ENCODE peak calls at places on chromosome 3, in seven cellular contexts. One of them, this sample, is unnamed.

GRCh38 chr3:183291511-183292031 is 38.5 kb downstream of the B3GNT5 start:
- DNase-seq in SHP77: no peak
- DNase-seq in stimulated activated CD4-positive, alpha-beta T cell treated with anti-CD3 and anti-CD28 coated beads, Interleukin-2, amount 100 ng/mL, for 48 hours: no peak
- DNase-seq in stimulated activated naive CD8-positive, alpha-beta T cell treated with anti-CD3 and anti-CD28 coated beads, Interleukin-15, amount 100 ng/mL, for 72 hours: no peak
- DNase-seq in glutamatergic neuron: no peak
- DNase-seq in anterior cingulate cortex: no peak
- DNase-seq in HEK293T: no peak
- DNase-seq in this sample: no peak

GRCh38 chr3:155149494-155149893 is 69.4 kb downstream of the MME start:
- DNase-seq in SHP77: no peak
- DNase-seq in stimulated activated CD4-positive, alpha-beta T cell treated with anti-CD3 and anti-CD28 coated beads, Interleukin-2, amount 100 ng/mL, for 48 hours: no peak
- DNase-seq in stimulated activated naive CD8-positive, alpha-beta T cell treated with anti-CD3 and anti-CD28 coated beads, Interleukin-15, amount 100 ng/mL, for 72 hours: no peak
- DNase-seq in glutamatergic neuron: no peak
- DNase-seq in anterior cingulate cortex: no peak
- DNase-seq in HEK293T: no peak
- DNase-seq in this sample: no peak

GRCh38 chr3:78645628-78646310 is 1122.0 kb downstream of the ROBO1 start:
- DNase-seq in SHP77: peak
- DNase-seq in stimulated activated CD4-positive, alpha-beta T cell treated with anti-CD3 and anti-CD28 coated beads, Interleukin-2, amount 100 ng/mL, for 48 hours: no peak
- DNase-seq in stimulated activated naive CD8-positive, alpha-beta T cell treated with anti-CD3 and anti-CD28 coated beads, Interleukin-15, amount 100 ng/mL, for 72 hours: no peak
- DNase-seq in glutamatergic neuron: no peak
- DNase-seq in anterior cingulate cortex: no peak
- DNase-seq in HEK293T: peak
- DNase-seq in this sample: peak

GRCh38 chr3:139173372-139174108 is 128.8 kb upstream of the PRR23C start:
- DNase-seq in SHP77: no peak
- DNase-seq in stimulated activated CD4-positive, alpha-beta T cell treated with anti-CD3 and anti-CD28 coated beads, Interleukin-2, amount 100 ng/mL, for 48 hours: no peak
- DNase-seq in stimulated activated naive CD8-positive, alpha-beta T cell treated with anti-CD3 and anti-CD28 coated beads, Interleukin-15, amount 100 ng/mL, for 72 hours: no peak
- DNase-seq in glutamatergic neuron: no peak
- DNase-seq in anterior cingulate cortex: peak
- DNase-seq in HEK293T: no peak
- DNase-seq in this sample: peak

GRCh38 chr3:19898725-19899124 is 35.3 kb downstream of the EFHB start:
- DNase-seq in SHP77: no peak
- DNase-seq in stimulated activated CD4-positive, alpha-beta T cell treated with anti-CD3 and anti-CD28 coated beads, Interleukin-2, amount 100 ng/mL, for 48 hours: no peak
- DNase-seq in stimulated activated naive CD8-positive, alpha-beta T cell treated with anti-CD3 and anti-CD28 coated beads, Interleukin-15, amount 100 ng/mL, for 72 hours: no peak
- DNase-seq in glutamatergic neuron: no peak
- DNase-seq in anterior cingulate cortex: no peak
- DNase-seq in HEK293T: no peak
- DNase-seq in this sample: no peak

GRCh38 chr3:186517218-186517617 is 27.0 kb downstream of the CRYGS start:
- DNase-seq in SHP77: no peak
- DNase-seq in stimulated activated CD4-positive, alpha-beta T cell treated with anti-CD3 and anti-CD28 coated beads, Interleukin-2, amount 100 ng/mL, for 48 hours: no peak
- DNase-seq in stimulated activated naive CD8-positive, alpha-beta T cell treated with anti-CD3 and anti-CD28 coated beads, Interleukin-15, amount 100 ng/mL, for 72 hours: no peak
- DNase-seq in glutamatergic neuron: no peak
- DNase-seq in anterior cingulate cortex: no peak
- DNase-seq in HEK293T: no peak
- DNase-seq in this sample: no peak

GRCh38 chr3:158097571-158098553 is 8.4 kb downstream of the SHOX2 start:
- DNase-seq in SHP77: peak
- DNase-seq in stimulated activated CD4-positive, alpha-beta T cell treated with anti-CD3 and anti-CD28 coated beads, Interleukin-2, amount 100 ng/mL, for 48 hours: peak
- DNase-seq in stimulated activated naive CD8-positive, alpha-beta T cell treated with anti-CD3 and anti-CD28 coated beads, Interleukin-15, amount 100 ng/mL, for 72 hours: peak
- DNase-seq in glutamatergic neuron: peak
- DNase-seq in anterior cingulate cortex: no peak
- DNase-seq in HEK293T: no peak
- DNase-seq in this sample: no peak

GRCh38 chr3:194046995-194047681 is 88.8 kb upstream of the HES1 start:
- DNase-seq in SHP77: peak
- DNase-seq in stimulated activated CD4-positive, alpha-beta T cell treated with anti-CD3 and anti-CD28 coated beads, Interleukin-2, amount 100 ng/mL, for 48 hours: no peak
- DNase-seq in stimulated activated naive CD8-positive, alpha-beta T cell treated with anti-CD3 and anti-CD28 coated beads, Interleukin-15, amount 100 ng/mL, for 72 hours: no peak
- DNase-seq in glutamatergic neuron: no peak
- DNase-seq in anterior cingulate cortex: peak
- DNase-seq in HEK293T: no peak
- DNase-seq in this sample: peak

GRCh38 chr3:170520996-170521395 is 64.9 kb downstream of the SLC7A14 start:
- DNase-seq in SHP77: no peak
- DNase-seq in stimulated activated CD4-positive, alpha-beta T cell treated with anti-CD3 and anti-CD28 coated beads, Interleukin-2, amount 100 ng/mL, for 48 hours: no peak
- DNase-seq in stimulated activated naive CD8-positive, alpha-beta T cell treated with anti-CD3 and anti-CD28 coated beads, Interleukin-15, amount 100 ng/mL, for 72 hours: no peak
- DNase-seq in glutamatergic neuron: no peak
- DNase-seq in anterior cingulate cortex: no peak
- DNase-seq in HEK293T: no peak
- DNase-seq in this sample: no peak

GRCh38 chr3:157082305-157082981 is 77.5 kb downstream of the CCNL1 start:
- DNase-seq in SHP77: no peak
- DNase-seq in stimulated activated CD4-positive, alpha-beta T cell treated with anti-CD3 and anti-CD28 coated beads, Interleukin-2, amount 100 ng/mL, for 48 hours: no peak
- DNase-seq in stimulated activated naive CD8-positive, alpha-beta T cell treated with anti-CD3 and anti-CD28 coated beads, Interleukin-15, amount 100 ng/mL, for 72 hours: no peak
- DNase-seq in glutamatergic neuron: no peak
- DNase-seq in anterior cingulate cortex: no peak
- DNase-seq in HEK293T: no peak
- DNase-seq in this sample: no peak

GRCh38 chr3:171379281-171379680 is 80.9 kb downstream of the TNIK start:
- DNase-seq in SHP77: no peak
- DNase-seq in stimulated activated CD4-positive, alpha-beta T cell treated with anti-CD3 and anti-CD28 coated beads, Interleukin-2, amount 100 ng/mL, for 48 hours: no peak
- DNase-seq in stimulated activated naive CD8-positive, alpha-beta T cell treated with anti-CD3 and anti-CD28 coated beads, Interleukin-15, amount 100 ng/mL, for 72 hours: no peak
- DNase-seq in glutamatergic neuron: no peak
- DNase-seq in anterior cingulate cortex: no peak
- DNase-seq in HEK293T: no peak
- DNase-seq in this sample: no peak

GRCh38 chr3:188656196-188656982 is 502.4 kb downstream of the LPP start:
- DNase-seq in SHP77: no peak
- DNase-seq in stimulated activated CD4-positive, alpha-beta T cell treated with anti-CD3 and anti-CD28 coated beads, Interleukin-2, amount 100 ng/mL, for 48 hours: no peak
- DNase-seq in stimulated activated naive CD8-positive, alpha-beta T cell treated with anti-CD3 and anti-CD28 coated beads, Interleukin-15, amount 100 ng/mL, for 72 hours: no peak
- DNase-seq in glutamatergic neuron: no peak
- DNase-seq in anterior cingulate cortex: no peak
- DNase-seq in HEK293T: no peak
- DNase-seq in this sample: no peak

GRCh38 chr3:197956626-197956988 is 3.4 kb upstream of the LMLN start:
- DNase-seq in SHP77: no peak
- DNase-seq in stimulated activated CD4-positive, alpha-beta T cell treated with anti-CD3 and anti-CD28 coated beads, Interleukin-2, amount 100 ng/mL, for 48 hours: no peak
- DNase-seq in stimulated activated naive CD8-positive, alpha-beta T cell treated with anti-CD3 and anti-CD28 coated beads, Interleukin-15, amount 100 ng/mL, for 72 hours: no peak
- DNase-seq in glutamatergic neuron: no peak
- DNase-seq in anterior cingulate cortex: no peak
- DNase-seq in HEK293T: no peak
- DNase-seq in this sample: no peak

GRCh38 chr3:52237659-52238172 is 1.2 kb downstream of the TWF2 start:
- DNase-seq in SHP77: no peak
- DNase-seq in stimulated activated CD4-positive, alpha-beta T cell treated with anti-CD3 and anti-CD28 coated beads, Interleukin-2, amount 100 ng/mL, for 48 hours: no peak
- DNase-seq in stimulated activated naive CD8-positive, alpha-beta T cell treated with anti-CD3 and anti-CD28 coated beads, Interleukin-15, amount 100 ng/mL, for 72 hours: peak
- DNase-seq in glutamatergic neuron: no peak
- DNase-seq in anterior cingulate cortex: peak
- DNase-seq in HEK293T: no peak
- DNase-seq in this sample: peak

GRCh38 chr3:123818324-123818920 is 65.7 kb downstream of the MYLK start:
- DNase-seq in SHP77: no peak
- DNase-seq in stimulated activated CD4-positive, alpha-beta T cell treated with anti-CD3 and anti-CD28 coated beads, Interleukin-2, amount 100 ng/mL, for 48 hours: no peak
- DNase-seq in stimulated activated naive CD8-positive, alpha-beta T cell treated with anti-CD3 and anti-CD28 coated beads, Interleukin-15, amount 100 ng/mL, for 72 hours: no peak
- DNase-seq in glutamatergic neuron: no peak
- DNase-seq in anterior cingulate cortex: no peak
- DNase-seq in HEK293T: no peak
- DNase-seq in this sample: no peak

GRCh38 chr3:95407709-95408463 is 1345.0 kb downstream of the NSUN3 start:
- DNase-seq in SHP77: no peak
- DNase-seq in stimulated activated CD4-positive, alpha-beta T cell treated with anti-CD3 and anti-CD28 coated beads, Interleukin-2, amount 100 ng/mL, for 48 hours: no peak
- DNase-seq in stimulated activated naive CD8-positive, alpha-beta T cell treated with anti-CD3 and anti-CD28 coated beads, Interleukin-15, amount 100 ng/mL, for 72 hours: no peak
- DNase-seq in glutamatergic neuron: no peak
- DNase-seq in anterior cingulate cortex: no peak
- DNase-seq in HEK293T: no peak
- DNase-seq in this sample: no peak

GRCh38 chr3:87969620-87970019 is 89.2 kb downstream of the CGGBP1 start:
- DNase-seq in SHP77: no peak
- DNase-seq in stimulated activated CD4-positive, alpha-beta T cell treated with anti-CD3 and anti-CD28 coated beads, Interleukin-2, amount 100 ng/mL, for 48 hours: no peak
- DNase-seq in stimulated activated naive CD8-positive, alpha-beta T cell treated with anti-CD3 and anti-CD28 coated beads, Interleukin-15, amount 100 ng/mL, for 72 hours: no peak
- DNase-seq in glutamatergic neuron: no peak
- DNase-seq in anterior cingulate cortex: no peak
- DNase-seq in HEK293T: no peak
- DNase-seq in this sample: no peak

GRCh38 chr3:155714295-155714718 is 30.6 kb downstream of the PLCH1 start:
- DNase-seq in SHP77: no peak
- DNase-seq in stimulated activated CD4-positive, alpha-beta T cell treated with anti-CD3 and anti-CD28 coated beads, Interleukin-2, amount 100 ng/mL, for 48 hours: no peak
- DNase-seq in stimulated activated naive CD8-positive, alpha-beta T cell treated with anti-CD3 and anti-CD28 coated beads, Interleukin-15, amount 100 ng/mL, for 72 hours: no peak
- DNase-seq in glutamatergic neuron: peak
- DNase-seq in anterior cingulate cortex: no peak
- DNase-seq in HEK293T: no peak
- DNase-seq in this sample: no peak

GRCh38 chr3:8443829-8444791 is 57.5 kb upstream of the LMCD1 start:
- DNase-seq in SHP77: peak
- DNase-seq in stimulated activated CD4-positive, alpha-beta T cell treated with anti-CD3 and anti-CD28 coated beads, Interleukin-2, amount 100 ng/mL, for 48 hours: no peak
- DNase-seq in stimulated activated naive CD8-positive, alpha-beta T cell treated with anti-CD3 and anti-CD28 coated beads, Interleukin-15, amount 100 ng/mL, for 72 hours: no peak
- DNase-seq in glutamatergic neuron: peak
- DNase-seq in anterior cingulate cortex: peak
- DNase-seq in HEK293T: peak
- DNase-seq in this sample: peak